ENCODE peak calls at places on chromosomes 3 and 15, in five cellular contexts. I is esophagus muscularis mucosa, M is K562, W is upper lobe of left lung, D is HCT116. N is an unnamed sample. For H3K4me1, the result is how much of the 10 kb centered on the place peaks cover.

GRCh38 chr3:13110678-13111116 is 37.5 kb upstream of the IQSEC1 start:
- DNase-seq in I (no peak), M (no peak), W (no peak), D (no peak), N (peak)

GRCh38 chr3:52790741-52791140 is 3.9 kb upstream of the ITIH3 start:
- DNase-seq in I (no peak), M (no peak), W (no peak), D (no peak), N (no peak)

GRCh38 chr3:82376883-82377282 is 615.4 kb upstream of the GBE1 start:
- DNase-seq in I (no peak), M (no peak), W (no peak), D (peak), N (no peak)

GRCh38 chr3:171162986-171163723 is 136.6 kb upstream of the SLC2A2 start:
- DNase-seq in I (no peak), M (peak), W (no peak), D (no peak), N (no peak)

GRCh38 chr3:104437891-104438290 is 928.8 kb upstream of the ALCAM start:
- DNase-seq in I (no peak), M (no peak), W (no peak), D (no peak), N (no peak)

GRCh38 chr15:79007066-79007465 is 62.2 kb upstream of the CTSH start:
- DNase-seq in I (no peak), M (peak), W (no peak), D (peak), N (peak)

GRCh38 chr3:102225407-102226132 is 209.2 kb upstream of the ZPLD1 start:
- DNase-seq in I (no peak), M (no peak), W (no peak), D (peak), N (no peak)

GRCh38 chr3:111761309-111761795 is 97.7 kb upstream of the PHLDB2 start:
- DNase-seq in I (no peak), M (no peak), W (no peak), D (no peak), N (no peak)

GRCh38 chr3:12489832-12490231 is 5.6 kb downstream of the TSEN2 start:
- DNase-seq in I (no peak), M (no peak), W (no peak), D (no peak), N (no peak)

GRCh38 chr15:51067510-51067909 is 27.2 kb downstream of the TNFAIP8L3 start:
- DNase-seq in I (no peak), M (no peak), W (no peak), D (no peak), N (no peak)

GRCh38 chr3:29694783-29695182 is 413.9 kb downstream of the RBMS3 start:
- DNase-seq in I (no peak), M (no peak), W (no peak), D (peak), N (no peak)

GRCh38 chr3:61985020-61985419 is 388.3 kb downstream of the FEZF2 start:
- DNase-seq in I (no peak), M (no peak), W (no peak), D (no peak), N (no peak)

GRCh38 chr3:165389064-165389463 is 192.9 kb upstream of the SLITRK3 start:
- DNase-seq in I (no peak), M (no peak), W (no peak), D (no peak), N (no peak)

GRCh38 chr15:91632176-91632575 is 221.3 kb upstream of the SLCO3A1 start:
- DNase-seq in I (peak), M (no peak), W (no peak), D (no peak), N (no peak)

GRCh38 chr3:184872200-184872599 is 60.2 kb downstream of the VPS8 start:
- DNase-seq in I (no peak), M (no peak), W (no peak), D (no peak), N (no peak)

GRCh38 chr3:14057701-14058100 is 67.0 kb downstream of the CHCHD4 start:
- DNase-seq in I (no peak), M (no peak), W (no peak), D (no peak), N (no peak)

GRCh38 chr3:159788291-159788690 is 200.3 kb upstream of the IL12A start:
- DNase-seq in I (no peak), M (no peak), W (no peak), D (no peak), N (no peak)

GRCh38 chr15:61112231-61112630 is 116.9 kb downstream of the RORA start:
- DNase-seq in I (no peak), M (no peak), W (no peak), D (no peak), N (no peak)

GRCh38 chr3:190117995-190118394 is 2.7 kb downstream of the P3H2 start:
- DNase-seq in I (no peak), M (no peak), W (no peak), D (no peak), N (no peak)

GRCh38 chr3:133209871-133210550 is 171.8 kb downstream of the TMEM108 start:
- DNase-seq in I (no peak), M (no peak), W (no peak), D (no peak), N (no peak)

GRCh38 chr15:29097168-29097567 is 172.5 kb downstream of the NSMCE3 start:
- DNase-seq in I (no peak), M (no peak), W (no peak), D (no peak), N (peak)

GRCh38 chr15:84975871-84976351 is 5.7 kb upstream of the PDE8A start:
- DNase-seq in I (no peak), M (no peak), W (peak), D (no peak), N (no peak)

GRCh38 chr3:47612178-47612577 is 33.5 kb upstream of the CSPG5 start:
- DNase-seq in I (no peak), M (no peak), W (no peak), D (no peak), N (no peak)

GRCh38 chr3:55143928-55144671 is 216.2 kb upstream of the LRTM1 start:
- DNase-seq in I (no peak), M (no peak), W (no peak), D (no peak), N (no peak)

GRCh38 chr3:159650751-159651150 is 337.9 kb upstream of the IL12A start:
- DNase-seq in I (no peak), M (no peak), W (no peak), D (no peak), N (no peak)

GRCh38 chr15:26738996-26739395 is 33.9 kb downstream of the GABRB3 start:
- DNase-seq in I (peak), M (no peak), W (no peak), D (no peak), N (no peak)

GRCh38 chr3:151979914-151980313 is 106.5 kb downstream of the SUCNR1 start:
- DNase-seq in I (no peak), M (no peak), W (no peak), D (no peak), N (no peak)

GRCh38 chr15:58752716-58753115 is 3.2 kb upstream of the ADAM10 start:
- DNase-seq in I (no peak), M (no peak), W (no peak), D (no peak), N (no peak)

GRCh38 chr3:57570051-57570450 is 14.0 kb downstream of the PDE12 start:
- DNase-seq in I (no peak), M (no peak), W (no peak), D (no peak), N (no peak)

GRCh38 chr15:93566777-93567176 is 477.8 kb upstream of the RGMA start:
- DNase-seq in I (no peak), M (no peak), W (no peak), D (no peak), N (no peak)

GRCh38 chr3:119240101-119240581 is 537 bp downstream of the B4GALT4 start:
- DNase-seq in I (no peak), M (peak), W (no peak), D (no peak), N (no peak)

GRCh38 chr3:157442729-157443128 is 6.1 kb downstream of the PTX3 start:
- DNase-seq in I (no peak), M (peak), W (no peak), D (no peak), N (no peak)

GRCh38 chr3:155585384-155585783 is 159.5 kb downstream of the PLCH1 start:
- DNase-seq in I (no peak), M (no peak), W (no peak), D (peak), N (no peak)

GRCh38 chr3:32460031-32460749 is 42.5 kb downstream of the CMTM6 start:
- DNase-seq in I (peak), M (peak), W (peak), D (no peak), N (peak)

DNA sequence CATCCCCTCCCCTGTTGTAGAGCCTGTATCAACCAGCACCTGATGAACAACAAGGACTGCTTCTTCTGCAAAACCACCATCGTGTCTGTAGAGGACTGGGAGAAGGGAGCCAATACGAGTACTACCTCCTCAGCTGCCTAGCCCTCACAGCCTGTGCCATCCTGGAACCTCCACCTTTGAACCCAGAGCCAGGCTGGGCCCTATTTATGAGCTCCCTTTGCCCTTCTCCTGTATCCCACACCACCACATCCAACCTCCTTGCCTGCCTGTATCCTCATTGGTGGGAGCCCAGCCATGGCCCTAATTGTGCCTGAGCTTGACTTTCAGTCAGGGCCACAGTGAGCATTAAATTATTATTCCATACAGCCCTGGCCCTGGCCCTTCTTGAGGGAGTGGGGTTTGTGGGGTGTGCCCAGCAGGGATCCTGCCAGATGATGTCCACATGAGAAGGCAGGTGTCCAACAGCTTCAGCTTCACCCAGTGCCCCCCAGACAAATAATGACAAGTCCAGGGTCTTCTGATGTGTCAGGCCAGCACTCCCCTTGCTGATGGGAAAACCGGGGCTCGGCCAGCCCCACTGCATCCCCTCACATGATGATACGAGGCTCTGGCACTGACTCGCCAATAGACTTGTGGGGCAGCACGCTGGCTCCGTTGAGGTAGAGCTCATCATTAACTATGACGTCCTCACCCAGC is 1.8 kb upstream of the AMIGO3 start:
- DNase-seq in I (no peak), M (no peak), W (no peak), D (no peak), N (no peak)
- TF ChIP-seq POLR2AphosphoS5 in I (no peak), M (no peak), W (no peak), D (no peak), N (no peak)

DNA sequence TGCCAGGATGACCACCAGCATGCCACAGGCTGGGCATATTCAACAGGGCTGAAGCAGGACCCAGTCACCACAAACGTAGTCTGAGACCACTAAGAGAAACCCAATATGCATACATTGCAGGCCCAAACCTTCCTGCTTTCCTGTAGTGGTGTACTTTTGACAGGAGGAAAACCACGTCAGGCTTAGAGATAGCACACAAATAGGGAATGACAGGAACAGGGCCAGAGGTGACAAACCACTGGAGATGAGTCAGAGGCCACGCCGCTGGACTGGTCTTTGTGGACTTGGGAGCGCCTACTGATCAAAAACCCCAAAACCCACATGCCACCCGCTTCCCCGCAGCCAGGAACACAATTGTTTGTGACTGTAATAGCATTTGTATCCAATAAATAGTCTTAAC is 3.6 kb upstream of the EFCAB12 start:
- DNase-seq in I (no peak), M (no peak), W (no peak), D (no peak), N (no peak)
- H3K4me1 ChIP-seq in I (under half), M (under half), W (under half), D (under half), N (half or more)

GRCh38 chr15:64429448-64429847 is 30.9 kb upstream of the ZNF609 start:
- DNase-seq in I (no peak), M (no peak), W (no peak), D (no peak), N (no peak)

GRCh38 chr15:64426845-64427465 is 33.4 kb upstream of the ZNF609 start:
- DNase-seq in I (no peak), M (no peak), W (no peak), D (peak), N (no peak)

GRCh38 chr15:64430000-64430735 is 30.2 kb upstream of the ZNF609 start:
- DNase-seq in I (no peak), M (peak), W (no peak), D (no peak), N (no peak)
- TF ChIP-seq POLR2AphosphoS5 in I (peak), M (peak), W (no peak), D (no peak), N (no peak)

GRCh38 chr3:50156991-50157493 is 1.9 kb downstream of the SEMA3F start:
- DNase-seq in I (no peak), M (peak), W (no peak), D (no peak), N (no peak)

GRCh38 chr3:50156549-50156948 is 1.4 kb downstream of the SEMA3F start:
- DNase-seq in I (no peak), M (no peak), W (no peak), D (no peak), N (no peak)

GRCh38 chr3:50154840-50155490 is at the start of gene SEMA3F:
- DNase-seq in I (no peak), M (peak), W (peak), D (no peak), N (peak)

GRCh38 chr3:50155491-50155878 is 361 bp downstream of the SEMA3F start:
- DNase-seq in I (no peak), M (no peak), W (no peak), D (no peak), N (no peak)

GRCh38 chr3:50155891-50156290 is 767 bp downstream of the SEMA3F start:
- DNase-seq in I (no peak), M (no peak), W (no peak), D (no peak), N (no peak)
- H3K4me1 ChIP-seq in I (half or more), M (under half), W (half or more), D (under half), N (under half)

GRCh38 chr15:41930221-41930866 is 36.5 kb upstream of the SPTBN5 start:
- DNase-seq in I (no peak), M (no peak), W (no peak), D (peak), N (no peak)
- TF ChIP-seq POLR2AphosphoS5 in I (no peak), M (no peak), W (peak), D (no peak), N (no peak)

GRCh38 chr15:59873873-59874272 is 130.2 kb upstream of the FOXB1 start:
- DNase-seq in I (no peak), M (no peak), W (no peak), D (no peak), N (no peak)
- H3K4me1 ChIP-seq in I (under half), M (under half), W (under half), D (under half), N (under half)

N was measured in spleen.